ENCODE peak calls at places on chromosomes 12 and 14, in ten cellular contexts. W is sigmoid colon; M is Caco-2; K is neural progenitor cell; E is CD4-positive, CD25-positive, alpha-beta regulatory T cell; Y is cardiac muscle cell; A is heart right ventricle; D is endothelial cell of umbilical vein; Z is psoas muscle; C is GM23248. F is an unnamed sample. For H3K4me1, the result is how much of the 10 kb centered on the place peaks cover.

GRCh38 chr14:31955941-31956579 is 121.0 kb upstream of the ARHGAP5 start:
- DNase-seq in W (no peak), M (no peak), K (no peak), E (no peak), Y (no peak), A (no peak), D (no peak), Z (no peak), C (peak), F (no peak)

GRCh38 chr12:56084958-56085543 is 5.1 kb downstream of the ERBB3 start:
- DNase-seq in W (no peak), M (no peak), K (peak), E (no peak), Y (peak), A (no peak), D (peak), Z (peak), C (peak), F (peak)

GRCh38 chr14:77580477-77580876 is 36.0 kb downstream of the SPTLC2 start:
- DNase-seq in W (no peak), M (no peak), K (no peak), E (no peak), Y (no peak), A (no peak), D (no peak), Z (no peak), C (no peak), F (no peak)

GRCh38 chr14:51293149-51293925 is 53.3 kb downstream of the TMX1 start:
- DNase-seq in W (peak), M (no peak), K (no peak), E (no peak), Y (peak), A (peak), D (peak), Z (peak), C (peak), F (no peak)

GRCh38 chr12:105253882-105254513 is 18.0 kb upstream of the APPL2 start:
- DNase-seq in W (no peak), M (no peak), K (no peak), E (no peak), Y (peak), A (no peak), D (peak), Z (no peak), C (peak), F (no peak)

GRCh38 chr12:69475237-69475984 is 5.2 kb downstream of the FRS2 start:
- DNase-seq in W (no peak), M (no peak), K (peak), E (no peak), Y (peak), A (no peak), D (peak), Z (no peak), C (peak), F (peak)

GRCh38 chr14:92960706-92961566 is 38.0 kb downstream of the CHGA start:
- DNase-seq in W (no peak), M (no peak), K (no peak), E (no peak), Y (peak), A (no peak), D (no peak), Z (peak), C (peak), F (no peak)

GRCh38 chr14:44963775-44964380 is 1.9 kb downstream of the TOGARAM1 start:
- DNase-seq in W (no peak), M (no peak), K (peak), E (no peak), Y (no peak), A (peak), D (peak), Z (no peak), C (peak), F (peak)

GRCh38 chr12:54059668-54060067 is 6.0 kb downstream of the HOXC4 start:
- DNase-seq in W (no peak), M (no peak), K (no peak), E (no peak), Y (no peak), A (no peak), D (no peak), Z (no peak), C (no peak), F (no peak)

GRCh38 chr12:110689601-110690430 is 901 bp upstream of the HVCN1 start:
- DNase-seq in W (peak), M (no peak), K (peak), E (peak), Y (peak), A (peak), D (peak), Z (peak), C (peak), F (peak)

GRCh38 chr12:3004655-3005565 is 45.7 kb downstream of the TEAD4 start:
- DNase-seq in W (no peak), M (no peak), K (no peak), E (no peak), Y (no peak), A (no peak), D (no peak), Z (peak), C (peak), F (no peak)

GRCh38 chr14:89941830-89942377 is 12.6 kb downstream of the EFCAB11 start:
- DNase-seq in W (no peak), M (no peak), K (no peak), E (no peak), Y (no peak), A (no peak), D (no peak), Z (no peak), C (no peak), F (no peak)

GRCh38 chr14:91614187-91614586 is 104.1 kb upstream of the PPP4R3A start:
- DNase-seq in W (no peak), M (no peak), K (no peak), E (no peak), Y (peak), A (no peak), D (no peak), Z (no peak), C (peak), F (no peak)

GRCh38 chr14:105398726-105399440 is 545 bp downstream of the TEX22 start:
- DNase-seq in W (no peak), M (peak), K (no peak), E (no peak), Y (no peak), A (no peak), D (peak), Z (no peak), C (peak), F (peak)

GRCh38 chr12:118727196-118727595 is 254.1 kb upstream of the SRRM4 start:
- DNase-seq in W (no peak), M (no peak), K (no peak), E (no peak), Y (no peak), A (no peak), D (no peak), Z (no peak), C (no peak), F (no peak)

GRCh38 chr12:5661820-5662219 is 229.9 kb downstream of the NTF3 start:
- DNase-seq in W (no peak), M (no peak), K (no peak), E (no peak), Y (no peak), A (no peak), D (no peak), Z (no peak), C (no peak), F (no peak)

GRCh38 chr14:61677469-61677868 is 17.8 kb upstream of the HIF1A start:
- DNase-seq in W (no peak), M (no peak), K (no peak), E (no peak), Y (peak), A (no peak), D (no peak), Z (no peak), C (no peak), F (no peak)

GRCh38 chr14:24299255-24300191 is at the start of the genes DHRS1 and NOP9:
- DNase-seq in W (peak), M (peak), K (peak), E (peak), Y (peak), A (peak), D (peak), Z (peak), C (peak), F (peak)

GRCh38 chr12:57216931-57217871 is 607 bp downstream of the NXPH4 start:
- DNase-seq in W (no peak), M (no peak), K (no peak), E (no peak), Y (no peak), A (no peak), D (no peak), Z (no peak), C (peak), F (no peak)

GRCh38 chr14:26448181-26448855 is 149.5 kb downstream of the NOVA1 start:
- DNase-seq in W (no peak), M (no peak), K (no peak), E (no peak), Y (no peak), A (no peak), D (no peak), Z (no peak), C (no peak), F (no peak)

GRCh38 chr14:29930283-29930682 is 2.6 kb upstream of the PRKD1 start:
- DNase-seq in W (no peak), M (no peak), K (no peak), E (no peak), Y (peak), A (no peak), D (peak), Z (no peak), C (peak), F (no peak)

GRCh38 chr12:93743999-93744689 is 67.0 kb downstream of the CRADD start:
- DNase-seq in W (no peak), M (no peak), K (no peak), E (no peak), Y (no peak), A (no peak), D (no peak), Z (no peak), C (no peak), F (no peak)

GRCh38 chr14:58829594-58829993 is 191.8 kb downstream of the DACT1 start:
- DNase-seq in W (no peak), M (no peak), K (no peak), E (no peak), Y (no peak), A (no peak), D (no peak), Z (no peak), C (no peak), F (no peak)

GRCh38 chr14:54920052-54920451 is 17.4 kb upstream of the GCH1 start:
- DNase-seq in W (no peak), M (no peak), K (no peak), E (no peak), Y (no peak), A (no peak), D (no peak), Z (no peak), C (no peak), F (no peak)

GRCh38 chr12:108483213-108483920 is 31.7 kb upstream of the FICD start:
- DNase-seq in W (no peak), M (no peak), K (no peak), E (no peak), Y (no peak), A (no peak), D (no peak), Z (no peak), C (no peak), F (no peak)

GRCh38 chr14:90567991-90568390 is 171.2 kb downstream of the CALM1 start:
- DNase-seq in W (peak), M (no peak), K (peak), E (no peak), Y (no peak), A (no peak), D (no peak), Z (peak), C (no peak), F (no peak)

GRCh38 chr14:68522510-68523325 is 270.1 kb downstream of the ZFP36L1 start:
- DNase-seq in W (no peak), M (no peak), K (peak), E (no peak), Y (peak), A (no peak), D (no peak), Z (no peak), C (peak), F (no peak)

GRCh38 chr12:28313631-28314030 is 123.4 kb downstream of the CCDC91 start:
- DNase-seq in W (no peak), M (no peak), K (no peak), E (no peak), Y (peak), A (peak), D (peak), Z (no peak), C (peak), F (no peak)

GRCh38 chr12:62683724-62684501 is 217.3 kb downstream of the MON2 start:
- DNase-seq in W (peak), M (no peak), K (no peak), E (no peak), Y (peak), A (peak), D (no peak), Z (peak), C (peak), F (no peak)

GRCh38 chr14:37985826-37986470 is 221.8 kb upstream of the SSTR1 start:
- DNase-seq in W (no peak), M (no peak), K (peak), E (peak), Y (peak), A (peak), D (peak), Z (no peak), C (peak), F (peak)

GRCh38 chr12:69435644-69436043 is 34.5 kb upstream of the FRS2 start:
- DNase-seq in W (no peak), M (no peak), K (no peak), E (no peak), Y (peak), A (no peak), D (no peak), Z (no peak), C (peak), F (no peak)

GRCh38 chr14:103854822-103855733 is 7.7 kb upstream of the PPP1R13B start:
- DNase-seq in W (no peak), M (peak), K (peak), E (no peak), Y (no peak), A (peak), D (peak), Z (no peak), C (no peak), F (peak)

GRCh38 chr14:21454843-21455550 is 926 bp downstream of the CHD8 start:
- DNase-seq in W (no peak), M (no peak), K (no peak), E (no peak), Y (no peak), A (no peak), D (no peak), Z (no peak), C (peak), F (no peak)

GRCh38 chr12:52203126-52203921 is 11.5 kb upstream of the KRT80 start:
- DNase-seq in W (peak), M (peak), K (peak), E (no peak), Y (peak), A (peak), D (no peak), Z (no peak), C (peak), F (no peak)

GRCh38 chr14:29035129-29035528 is 268.5 kb downstream of the FOXG1 start:
- DNase-seq in W (no peak), M (no peak), K (no peak), E (no peak), Y (peak), A (no peak), D (no peak), Z (no peak), C (no peak), F (no peak)

DNA sequence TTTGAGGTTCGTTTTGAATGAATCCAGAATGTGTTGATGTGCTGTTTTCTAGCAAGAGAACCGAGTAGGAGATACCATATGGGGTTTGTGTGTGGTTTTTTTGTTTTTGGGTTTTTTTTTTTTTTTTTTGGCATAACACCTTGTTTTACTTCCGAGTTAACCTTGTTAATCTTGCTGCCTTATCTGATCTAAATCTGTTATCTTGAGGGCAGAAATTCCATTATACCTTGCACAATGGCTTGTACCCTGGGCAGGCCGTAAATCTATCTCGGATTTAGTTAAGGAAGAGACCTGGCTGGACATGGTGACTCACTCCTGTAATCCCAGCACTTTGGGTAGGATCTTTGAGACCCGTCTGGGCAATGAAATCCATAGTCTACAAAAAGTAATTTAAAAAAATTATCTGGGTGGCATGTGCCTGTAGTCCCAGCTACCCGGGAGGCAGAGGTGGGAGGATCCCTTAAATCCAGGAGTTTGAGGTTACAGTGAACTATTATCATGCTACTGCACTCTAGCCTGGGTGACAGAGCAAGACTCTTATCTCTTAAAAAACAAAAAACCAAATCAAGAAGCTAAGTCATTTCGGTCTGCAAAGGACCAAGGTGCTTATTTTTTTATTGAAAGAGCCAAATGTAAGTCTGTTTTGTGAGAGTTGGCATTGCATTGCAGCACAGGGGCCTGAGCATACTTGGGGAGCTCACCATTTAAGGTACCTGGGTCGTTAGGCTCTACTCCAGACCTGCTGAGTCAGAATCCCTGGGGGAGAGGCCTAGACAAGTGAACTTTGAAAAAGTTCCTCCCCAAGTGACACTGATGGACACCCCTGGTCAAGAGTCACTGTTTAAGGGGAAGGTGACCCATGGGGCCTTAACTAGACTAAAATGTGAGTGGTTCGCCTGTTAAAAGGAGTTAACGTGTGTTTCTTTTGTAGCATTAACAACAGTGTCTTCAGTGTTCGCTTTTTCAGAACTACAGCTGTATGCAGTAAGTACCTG is 6.7 kb downstream of the DLST start:
- DNase-seq in W (no peak), M (peak), K (no peak), E (no peak), Y (no peak), A (no peak), D (no peak), Z (no peak), C (peak), F (no peak)
- H3K4me1 ChIP-seq in W (under half), M (under half), K (under half), E (under half), Y (under half), A (under half), D (under half), Z (under half), C (half or more), F (under half)

GRCh38 chr12:113611652-113612051 is 140.0 kb upstream of the LHX5 start:
- DNase-seq in W (no peak), M (no peak), K (no peak), E (no peak), Y (no peak), A (no peak), D (no peak), Z (no peak), C (no peak), F (no peak)
- H3K4me3 ChIP-seq in W (no peak), M (no peak), K (peak), E (no peak), Y (no peak), A (no peak), D (no peak), Z (no peak), C (no peak), F (no peak)

GRCh38 chr14:64758711-64759554 is 54.7 kb downstream of the PLEKHG3 start:
- DNase-seq in W (no peak), M (peak), K (no peak), E (no peak), Y (peak), A (peak), D (peak), Z (peak), C (peak), F (no peak)

GRCh38 chr14:64758025-64758521 is 53.8 kb downstream of the PLEKHG3 start:
- DNase-seq in W (no peak), M (peak), K (no peak), E (no peak), Y (peak), A (no peak), D (no peak), Z (peak), C (peak), F (no peak)

GRCh38 chr14:64755661-64756265 is 51.5 kb downstream of the PLEKHG3 start:
- DNase-seq in W (no peak), M (peak), K (no peak), E (peak), Y (no peak), A (no peak), D (no peak), Z (no peak), C (peak), F (no peak)

GRCh38 chr14:64756712-64757111 is 52.5 kb downstream of the PLEKHG3 start:
- DNase-seq in W (no peak), M (peak), K (no peak), E (no peak), Y (no peak), A (no peak), D (no peak), Z (peak), C (no peak), F (no peak)

GRCh38 chr14:64757601-64758000 is 53.4 kb downstream of the PLEKHG3 start:
- DNase-seq in W (no peak), M (no peak), K (no peak), E (no peak), Y (no peak), A (no peak), D (no peak), Z (no peak), C (no peak), F (no peak)
- H3K4me1 ChIP-seq in W (under half), M (half or more), K (under half), E (half or more), Y (under half), A (under half), D (under half), Z (half or more), C (under half), F (under half)

GRCh38 chr12:96501139-96501741 is 11.9 kb downstream of the CFAP54 start:
- DNase-seq in W (no peak), M (no peak), K (no peak), E (peak), Y (peak), A (peak), D (peak), Z (peak), C (peak), F (peak)
- H3K4me3 ChIP-seq in W (no peak), M (no peak), K (no peak), E (peak), Y (no peak), A (no peak), D (peak), Z (no peak), C (no peak), F (no peak)

DNA sequence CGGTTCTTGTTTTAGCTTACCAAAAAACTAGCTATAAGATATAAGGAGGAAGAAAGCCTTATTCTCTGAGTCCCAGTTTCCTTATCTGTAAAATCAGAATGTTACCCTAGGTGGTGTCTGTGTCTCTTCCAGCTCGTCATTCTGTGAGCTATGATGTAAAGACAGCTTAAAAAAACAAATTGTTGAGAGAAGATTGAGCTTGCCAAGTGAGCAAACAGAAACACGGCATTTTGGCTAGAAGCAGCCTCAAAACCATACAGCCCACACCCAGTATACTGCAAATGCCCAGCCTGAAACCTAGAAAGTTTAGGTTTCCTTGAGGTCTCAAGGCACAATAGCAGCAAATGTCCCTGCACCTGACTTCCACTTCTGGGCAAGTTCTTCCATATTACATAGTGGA is 151.4 kb downstream of the SSPN start:
- DNase-seq in W (no peak), M (no peak), K (no peak), E (no peak), Y (peak), A (no peak), D (no peak), Z (no peak), C (peak), F (no peak)
- H3K4me1 ChIP-seq in W (under half), M (under half), K (under half), E (under half), Y (under half), A (under half), D (under half), Z (under half), C (under half), F (under half)

DNA sequence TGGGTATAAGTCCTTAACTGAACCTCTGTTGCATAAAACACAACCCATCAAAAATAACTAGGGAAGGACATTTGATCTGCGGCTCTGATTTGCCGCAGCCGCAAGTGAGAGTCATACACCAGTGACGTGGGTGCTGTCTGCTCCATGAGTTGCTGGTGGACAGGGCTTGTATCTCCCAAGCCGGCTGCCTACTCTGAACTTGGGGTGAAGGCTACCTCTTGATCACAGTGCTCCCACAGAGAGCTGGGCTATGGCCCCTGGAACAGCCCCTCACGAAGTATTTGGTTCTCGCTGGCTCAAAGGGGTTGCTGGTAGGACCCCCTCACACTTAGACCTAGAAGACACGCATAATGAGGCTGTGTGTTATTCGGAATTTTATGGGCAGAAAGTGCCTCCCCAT is 118.8 kb downstream of the TMEM132C start:
- DNase-seq in W (no peak), M (no peak), K (no peak), E (no peak), Y (no peak), A (no peak), D (no peak), Z (no peak), C (no peak), F (no peak)
- H3K4me3 ChIP-seq in W (no peak), M (no peak), K (no peak), E (no peak), Y (no peak), A (no peak), D (no peak), Z (no peak), C (no peak), F (no peak)